ENCODE peak calls at places on chromosome 1, in six cellular contexts. E, R, Y, V, Q and P are unnamed samples.

GRCh38 chr1:33132549-33132948 is 49.3 kb downstream of the TRIM62 start:
- DNase-seq in Q (no peak), R (no peak), V (no peak), Y (no peak), E (no peak), P (no peak)

GRCh38 chr1:172279951-172280350 is 140.5 kb upstream of the C1orf105 start:
- DNase-seq in V (no peak), Q (no peak), Y (peak; percentile 14), E (peak; percentile 9), R (peak; percentile 35), P (no peak)

GRCh38 chr1:115114308-115114707 is 25.0 kb upstream of the TSPAN2 start:
- DNase-seq in Y (peak; percentile 19), E (no peak), V (no peak), R (peak; percentile 26), Q (peak; percentile 61), P (no peak)

GRCh38 chr1:234544094-234544579 is 65.2 kb upstream of the TARBP1 start:
- DNase-seq in Y (peak; percentile 77), E (peak; percentile 98), R (peak; percentile 99), Q (peak; percentile 96), V (peak; percentile 95), P (peak; percentile 36)

GRCh38 chr1:179121159-179121938 is 39.5 kb downstream of the TOR3A start:
- DNase-seq in Q (peak; percentile 56), E (peak; percentile 74), V (peak; percentile 65), Y (no peak), R (peak; percentile 69), P (no peak)

GRCh38 chr1:235442788-235443429 is 61.3 kb downstream of the B3GALNT2 start:
- DNase-seq in R (peak; percentile 75), Q (no peak), Y (peak; percentile 65), E (peak; percentile 75), V (peak; percentile 27), P (no peak)

GRCh38 chr1:16298653-16299052 is 53.6 kb downstream of the FBXO42 start:
- DNase-seq in Q (no peak), R (peak; percentile 36), Y (no peak), V (no peak), E (no peak), P (no peak)

GRCh38 chr1:241744591-241744990 is 92.5 kb downstream of the WDR64 start:
- DNase-seq in V (no peak), Y (no peak), E (no peak), R (no peak), Q (no peak), P (no peak)

GRCh38 chr1:109910963-109911798 is 532 bp downstream of the CSF1 start:
- DNase-seq in Y (peak; percentile 24), Q (no peak), E (no peak), R (no peak), V (no peak), P (peak; percentile 85)

GRCh38 chr1:1990222-1990621 is 13.4 kb downstream of the CFAP74 start:
- DNase-seq in V (no peak), Q (no peak), R (peak; percentile 70), Y (no peak), E (peak; percentile 26), P (no peak)

GRCh38 chr1:85448358-85448757 is 16.6 kb downstream of the DDAH1 start:
- DNase-seq in Q (no peak), V (no peak), E (peak; percentile 39), R (peak; percentile 86), Y (no peak), P (no peak)

GRCh38 chr1:36411674-36412648 is 14.3 kb upstream of the LSM10 start:
- DNase-seq in R (peak; percentile 49), Q (peak; percentile 57), Y (peak; percentile 51), V (no peak), E (peak; percentile 27), P (no peak)

GRCh38 chr1:205274041-205274691 is 46.4 kb downstream of the TMCC2 start:
- DNase-seq in R (no peak), Q (no peak), V (no peak), Y (no peak), E (no peak), P (no peak)

GRCh38 chr1:226737819-226738420 is 1.2 kb downstream of the ITPKB start:
- DNase-seq in Q (peak; percentile 50), Y (peak; percentile 61), V (no peak), E (peak; percentile 51), R (peak; percentile 42), P (peak; percentile 91)

GRCh38 chr1:55720243-55720642 is 505.1 kb upstream of the USP24 start:
- DNase-seq in Y (no peak), V (no peak), R (no peak), E (peak; percentile 72), Q (no peak), P (no peak)

GRCh38 chr1:156693858-156694562 is 11.4 kb downstream of the CRABP2 start:
- DNase-seq in E (no peak), Q (peak; percentile 51), Y (peak; percentile 45), V (no peak), R (no peak), P (no peak)

GRCh38 chr1:30704271-30704670 is 19.1 kb downstream of the MATN1 start:
- DNase-seq in Q (no peak), R (no peak), Y (peak; percentile 30), E (no peak), V (no peak), P (no peak)

GRCh38 chr1:84108900-84109578 is 35.0 kb upstream of the PRKACB start:
- DNase-seq in Q (no peak), R (no peak), Y (no peak), V (no peak), E (no peak), P (no peak)

GRCh38 chr1:118661769-118662320 is 326.3 kb downstream of the TBX15 start:
- DNase-seq in Y (no peak), V (no peak), R (no peak), Q (no peak), E (peak; percentile 0), P (no peak)

GRCh38 chr1:175089319-175089718 is 21.7 kb downstream of the TNN start:
- DNase-seq in R (no peak), Y (no peak), Q (no peak), V (no peak), E (no peak), P (no peak)
- TF ChIP-seq CTCF in R (no peak), Y (no peak), Q (no peak), V (no peak), E (no peak), P (no peak)

GRCh38 chr1:203038217-203038741 is 12.0 kb downstream of the PPFIA4 start:
- DNase-seq in Q (peak; percentile 46), R (peak; percentile 59), Y (peak; percentile 91), V (no peak), E (peak; percentile 69), P (no peak)
- TF ChIP-seq CTCF in Q (no peak), R (peak; percentile 5), Y (peak; percentile 21), V (no peak), E (no peak), P (no peak)

GRCh38 chr1:154989195-154989860 is 4.1 kb upstream of the LENEP start:
- DNase-seq in Q (no peak), Y (no peak), E (no peak), R (no peak), V (no peak), P (peak; percentile 32)

GRCh38 chr1:154990276-154990675 is 3.1 kb upstream of the LENEP start:
- DNase-seq in E (no peak), Y (no peak), Q (no peak), R (no peak), V (no peak), P (peak; percentile 56)

GRCh38 chr1:154987326-154987725 is 4.2 kb downstream of the FLAD1 start:
- DNase-seq in Q (no peak), R (peak; percentile 51), E (peak; percentile 55), V (no peak), Y (no peak), P (peak; percentile 47)

GRCh38 chr1:154983776-154984466 is 777 bp downstream of the FLAD1 start:
- DNase-seq in V (no peak), E (no peak), R (no peak), Y (no peak), Q (no peak), P (peak; percentile 79)

DNA sequence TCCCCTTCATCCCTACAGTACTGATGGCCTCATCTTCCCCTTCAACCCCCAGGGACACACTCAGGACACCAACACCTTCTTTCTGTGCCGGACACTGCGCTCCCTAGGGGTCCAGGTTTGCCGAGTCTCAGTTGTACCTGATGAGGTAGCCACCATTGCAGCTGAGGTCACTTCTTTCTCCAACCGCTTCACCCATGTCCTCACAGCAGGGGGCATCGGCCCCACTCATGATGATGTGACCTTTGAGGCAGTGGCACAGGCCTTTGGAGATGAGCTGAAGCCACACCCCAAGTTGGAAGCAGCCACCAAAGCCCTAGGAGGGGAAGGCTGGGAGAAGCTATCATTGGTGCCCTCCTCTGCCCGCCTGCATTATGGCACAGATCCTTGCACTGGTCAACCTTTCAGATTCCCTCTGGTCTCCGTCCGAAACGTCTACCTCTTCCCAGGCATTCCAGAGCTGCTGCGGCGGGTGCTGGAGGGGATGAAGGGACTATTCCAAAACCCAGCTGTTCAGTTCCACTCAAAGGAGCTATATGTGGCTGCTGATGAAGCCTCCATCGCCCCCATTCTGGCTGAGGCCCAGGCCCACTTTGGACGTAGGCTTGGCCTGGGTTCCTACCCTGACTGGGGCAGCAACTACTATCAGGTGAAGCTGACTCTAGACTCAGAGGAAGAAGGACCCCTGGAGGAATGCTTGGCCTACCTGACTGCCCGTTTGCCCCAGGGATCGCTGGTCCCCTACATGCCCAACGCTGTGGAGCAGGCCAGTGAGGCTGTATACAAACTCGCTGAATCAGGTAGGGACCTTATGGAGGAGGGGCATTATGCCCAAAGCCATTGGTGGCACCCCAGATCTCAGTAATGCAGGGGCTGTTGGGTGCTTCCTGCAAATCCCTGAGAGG is 5.1 kb upstream of the LENEP start:
- DNase-seq in Y (no peak), V (no peak), R (no peak), E (no peak), Q (no peak), P (peak; percentile 64)
- TF ChIP-seq CTCF in Y (no peak), V (no peak), R (no peak), E (no peak), Q (no peak), P (no peak)

GRCh38 chr1:184483101-184483813 is 96.4 kb downstream of the C1orf21 start:
- DNase-seq in E (peak; percentile 83), R (peak; percentile 49), V (no peak), Y (peak; percentile 23), Q (no peak), P (no peak)
- TF ChIP-seq CTCF in E (peak; percentile 19), R (peak; percentile 16), V (no peak), Y (no peak), Q (no peak), P (no peak)

DNA sequence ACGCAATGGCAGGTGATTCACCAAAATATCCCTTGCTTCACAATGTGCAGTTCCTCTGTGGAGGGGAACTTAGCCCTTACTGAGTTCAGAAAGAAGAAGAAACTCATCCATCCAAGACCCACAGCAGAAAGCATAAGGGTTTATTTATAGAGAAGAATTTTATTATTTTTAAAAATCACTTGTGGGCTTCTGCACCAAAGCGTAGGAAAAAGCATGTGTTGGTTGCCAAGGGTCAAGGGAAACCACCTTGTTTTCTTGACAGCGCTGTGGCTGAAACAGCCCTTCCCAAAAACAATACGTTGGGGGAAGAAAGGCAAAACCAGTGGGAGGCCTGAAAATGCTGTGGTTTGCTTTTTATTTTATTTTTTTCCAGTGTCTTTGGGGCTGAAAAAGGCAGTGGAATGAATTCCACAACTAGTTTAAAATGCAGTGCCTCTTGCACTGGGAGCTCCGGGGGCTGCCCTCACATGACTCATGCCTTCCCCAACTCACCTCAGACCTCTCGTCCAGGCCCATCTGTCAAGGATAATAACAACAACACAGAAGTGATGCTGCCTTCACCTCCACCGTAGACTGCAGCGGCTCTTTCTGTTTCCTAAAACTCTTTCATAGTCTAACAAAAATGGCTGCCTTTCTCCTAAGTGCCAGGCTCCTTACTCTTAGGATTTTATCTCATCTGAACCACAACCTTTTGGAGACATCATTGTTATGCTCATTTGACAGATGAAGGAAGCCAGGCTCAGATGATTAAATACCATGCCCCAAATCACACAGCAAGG is 224.2 kb upstream of the JUN start:
- DNase-seq in Q (no peak), V (no peak), Y (no peak), E (peak; percentile 43), R (peak; percentile 39), P (no peak)
- TF ChIP-seq CTCF in Q (no peak), V (no peak), Y (no peak), E (no peak), R (no peak), P (no peak)